ENCODE peak calls at places on chromosomes 11 and 22, in seven cellular contexts. One of them, this sample, is unnamed.
A peak's percentile ranks its signal among the peaks of the same experiment; 100 is the strongest.

GRCh38 chr11:18282626-18283025 is 16.6 kb downstream of the SAA1 start:
- DNase-seq in breast epithelium: no peak
- DNase-seq in vagina: no peak
- DNase-seq in transverse colon: no peak
- DNase-seq in sigmoid colon: no peak
- DNase-seq in HCT116: no peak
- DNase-seq in prostate gland: no peak
- DNase-seq in this sample: no peak

GRCh38 chr11:114078423-114078822 is 18.9 kb downstream of the ZBTB16 start:
- DNase-seq in breast epithelium: no peak
- DNase-seq in vagina: no peak
- DNase-seq in transverse colon: no peak
- DNase-seq in sigmoid colon: peak; percentile 60
- DNase-seq in HCT116: no peak
- DNase-seq in prostate gland: no peak
- DNase-seq in this sample: no peak

GRCh38 chr11:86807356-86807755 is 7.0 kb downstream of the PRSS23 start:
- DNase-seq in breast epithelium: no peak
- DNase-seq in vagina: no peak
- DNase-seq in transverse colon: no peak
- DNase-seq in sigmoid colon: no peak
- DNase-seq in HCT116: no peak
- DNase-seq in prostate gland: no peak
- DNase-seq in this sample: no peak

GRCh38 chr11:19605500-19606371 is 106.9 kb upstream of the NAV2 start:
- DNase-seq in breast epithelium: no peak
- DNase-seq in vagina: peak; percentile 83
- DNase-seq in transverse colon: no peak
- DNase-seq in sigmoid colon: no peak
- DNase-seq in HCT116: no peak
- DNase-seq in prostate gland: peak; percentile 30
- DNase-seq in this sample: no peak

GRCh38 chr11:44484211-44484610 is 81.3 kb upstream of the CD82 start:
- DNase-seq in breast epithelium: no peak
- DNase-seq in vagina: no peak
- DNase-seq in transverse colon: no peak
- DNase-seq in sigmoid colon: peak; percentile 40
- DNase-seq in HCT116: peak; percentile 8
- DNase-seq in prostate gland: no peak
- DNase-seq in this sample: no peak

GRCh38 chr11:32056445-32056844 is 34.4 kb upstream of the RCN1 start:
- DNase-seq in breast epithelium: no peak
- DNase-seq in vagina: no peak
- DNase-seq in transverse colon: no peak
- DNase-seq in sigmoid colon: no peak
- DNase-seq in HCT116: no peak
- DNase-seq in prostate gland: no peak
- DNase-seq in this sample: no peak

GRCh38 chr22:25202290-25202921 is 2.7 kb downstream of the CRYBB3 start:
- DNase-seq in breast epithelium: no peak
- DNase-seq in vagina: no peak
- DNase-seq in transverse colon: peak; percentile 57
- DNase-seq in sigmoid colon: no peak
- DNase-seq in HCT116: peak; percentile 29
- DNase-seq in prostate gland: peak; percentile 41
- DNase-seq in this sample: no peak

GRCh38 chr22:43533131-43533530 is 121.3 kb downstream of the MPPED1 start:
- DNase-seq in breast epithelium: no peak
- DNase-seq in vagina: no peak
- DNase-seq in transverse colon: no peak
- DNase-seq in sigmoid colon: peak; percentile 32
- DNase-seq in HCT116: no peak
- DNase-seq in prostate gland: no peak
- DNase-seq in this sample: no peak

GRCh38 chr11:3195251-3196160 is 23.1 kb downstream of the MRGPRG start:
- DNase-seq in breast epithelium: no peak
- DNase-seq in vagina: no peak
- DNase-seq in transverse colon: peak; percentile 41
- DNase-seq in sigmoid colon: peak; percentile 62
- DNase-seq in HCT116: peak; percentile 6
- DNase-seq in prostate gland: no peak
- DNase-seq in this sample: peak; percentile 65

GRCh38 chr11:45885274-45885920 is at the start of gene MAPK8IP1:
- DNase-seq in breast epithelium: no peak
- DNase-seq in vagina: no peak
- DNase-seq in transverse colon: peak; percentile 56
- DNase-seq in sigmoid colon: no peak
- DNase-seq in HCT116: no peak
- DNase-seq in prostate gland: peak; percentile 34
- DNase-seq in this sample: peak; percentile 88

GRCh38 chr11:58739725-58740430 is 8.1 kb upstream of the GLYAT start:
- DNase-seq in breast epithelium: no peak
- DNase-seq in vagina: no peak
- DNase-seq in transverse colon: no peak
- DNase-seq in sigmoid colon: no peak
- DNase-seq in HCT116: no peak
- DNase-seq in prostate gland: no peak
- DNase-seq in this sample: no peak

GRCh38 chr11:64963072-64963631 is 8.8 kb downstream of the MAJIN start:
- DNase-seq in breast epithelium: no peak
- DNase-seq in vagina: no peak
- DNase-seq in transverse colon: no peak
- DNase-seq in sigmoid colon: no peak
- DNase-seq in HCT116: no peak
- DNase-seq in prostate gland: no peak
- DNase-seq in this sample: no peak

GRCh38 chr11:17686185-17686980 is 33.0 kb upstream of the MYOD1 start:
- DNase-seq in breast epithelium: no peak
- DNase-seq in vagina: no peak
- DNase-seq in transverse colon: no peak
- DNase-seq in sigmoid colon: no peak
- DNase-seq in HCT116: no peak
- DNase-seq in prostate gland: no peak
- DNase-seq in this sample: no peak

GRCh38 chr11:36265793-36266628 is 23.2 kb downstream of the COMMD9 start:
- DNase-seq in breast epithelium: peak; percentile 22
- DNase-seq in vagina: no peak
- DNase-seq in transverse colon: peak; percentile 46
- DNase-seq in sigmoid colon: peak; percentile 68
- DNase-seq in HCT116: peak; percentile 19
- DNase-seq in prostate gland: peak; percentile 26
- DNase-seq in this sample: peak; percentile 85

GRCh38 chr11:66906077-66906929 is 49.4 kb downstream of the LRFN4 start:
- DNase-seq in breast epithelium: peak; percentile 32
- DNase-seq in vagina: no peak
- DNase-seq in transverse colon: no peak
- DNase-seq in sigmoid colon: no peak
- DNase-seq in HCT116: peak; percentile 36
- DNase-seq in prostate gland: no peak
- DNase-seq in this sample: no peak

GRCh38 chr11:26028294-26028954 is 303.5 kb upstream of the ANO3 start:
- DNase-seq in breast epithelium: no peak
- DNase-seq in vagina: no peak
- DNase-seq in transverse colon: no peak
- DNase-seq in sigmoid colon: no peak
- DNase-seq in HCT116: no peak
- DNase-seq in prostate gland: no peak
- DNase-seq in this sample: no peak

GRCh38 chr22:38437416-38437815 is 17.6 kb downstream of the KCNJ4 start:
- DNase-seq in breast epithelium: no peak
- DNase-seq in vagina: no peak
- DNase-seq in transverse colon: no peak
- DNase-seq in sigmoid colon: no peak
- DNase-seq in HCT116: no peak
- DNase-seq in prostate gland: no peak
- DNase-seq in this sample: no peak

GRCh38 chr11:987671-988070 is 48.8 kb downstream of the MUC6 start:
- DNase-seq in breast epithelium: no peak
- DNase-seq in vagina: no peak
- DNase-seq in transverse colon: no peak
- DNase-seq in sigmoid colon: no peak
- DNase-seq in HCT116: no peak
- DNase-seq in prostate gland: no peak
- DNase-seq in this sample: no peak

GRCh38 chr22:22201185-22201924 is 43.2 kb upstream of the VPREB1 start:
- DNase-seq in breast epithelium: no peak
- DNase-seq in vagina: no peak
- DNase-seq in transverse colon: peak; percentile 64
- DNase-seq in sigmoid colon: peak; percentile 74
- DNase-seq in HCT116: no peak
- DNase-seq in prostate gland: no peak
- DNase-seq in this sample: peak; percentile 89
- H3K4me3 ChIP-seq in breast epithelium: no peak overlapping the region
- H3K4me3 ChIP-seq in vagina: no peak overlapping the region
- H3K4me3 ChIP-seq in transverse colon: no peak overlapping the region
- H3K4me3 ChIP-seq in sigmoid colon: no peak overlapping the region
- H3K4me3 ChIP-seq in HCT116: no peak overlapping the region
- H3K4me3 ChIP-seq in prostate gland: no peak overlapping the region
- H3K4me3 ChIP-seq in this sample: no peak overlapping the region

DNA sequence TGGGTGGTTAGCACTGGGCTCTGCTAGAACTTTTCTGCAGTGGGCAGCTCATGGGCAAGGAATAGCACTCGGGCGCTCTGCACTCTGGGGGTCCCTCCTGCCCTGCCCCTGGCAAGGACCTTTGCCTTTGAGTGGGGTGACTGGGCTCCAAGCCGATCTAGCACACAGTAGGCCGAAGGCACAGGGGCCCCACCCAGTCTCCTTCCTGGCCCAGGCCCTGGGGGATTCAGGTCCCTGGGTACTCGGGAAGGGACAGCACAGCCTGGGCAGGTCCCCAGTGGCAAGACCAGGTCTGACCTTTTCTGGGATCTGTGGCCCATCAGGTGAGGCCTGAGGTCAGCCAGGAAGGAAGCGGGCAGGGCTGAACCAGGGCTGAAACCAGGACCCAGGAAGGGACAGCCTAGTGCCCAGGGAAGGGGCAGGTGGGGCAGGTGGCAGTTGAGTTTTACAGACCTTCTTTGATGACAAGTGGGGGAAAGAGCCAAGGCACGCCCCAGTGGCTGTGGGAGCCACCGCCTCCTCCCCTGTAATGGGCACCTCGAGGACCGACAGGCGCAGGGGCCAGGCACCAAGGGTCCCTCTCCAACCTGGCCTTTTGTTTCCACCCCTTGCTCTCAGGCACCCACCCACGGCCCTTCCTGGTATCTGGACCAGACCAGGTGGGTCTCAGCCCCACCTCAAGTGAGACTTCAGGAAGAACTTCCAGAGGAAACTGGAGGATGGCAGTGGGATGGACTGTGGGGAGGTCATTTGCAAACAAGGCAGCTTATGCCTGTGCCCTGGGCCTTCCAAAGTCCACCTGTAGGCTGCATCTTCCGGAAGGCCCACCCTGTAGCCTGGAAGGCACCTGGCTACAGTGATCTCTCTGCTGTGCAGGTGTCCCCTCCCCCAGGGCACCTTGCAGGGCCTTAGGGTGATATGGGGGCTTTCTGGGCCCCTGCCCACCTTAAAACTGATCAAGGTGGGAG is 883 bp upstream of the AIFM3 start:
- DNase-seq in breast epithelium: no peak
- DNase-seq in vagina: no peak
- DNase-seq in transverse colon: peak; percentile 85
- DNase-seq in sigmoid colon: no peak
- DNase-seq in HCT116: no peak
- DNase-seq in prostate gland: no peak
- DNase-seq in this sample: peak; percentile 72
- TF ChIP-seq POLR2AphosphoS5 in breast epithelium: no peak
- TF ChIP-seq POLR2AphosphoS5 in vagina: no peak
- TF ChIP-seq POLR2AphosphoS5 in transverse colon: peak; percentile 30
- TF ChIP-seq POLR2AphosphoS5 in sigmoid colon: no peak
- TF ChIP-seq POLR2AphosphoS5 in HCT116: no peak
- TF ChIP-seq POLR2AphosphoS5 in prostate gland: no peak
- TF ChIP-seq POLR2AphosphoS5 in this sample: no peak

DNA sequence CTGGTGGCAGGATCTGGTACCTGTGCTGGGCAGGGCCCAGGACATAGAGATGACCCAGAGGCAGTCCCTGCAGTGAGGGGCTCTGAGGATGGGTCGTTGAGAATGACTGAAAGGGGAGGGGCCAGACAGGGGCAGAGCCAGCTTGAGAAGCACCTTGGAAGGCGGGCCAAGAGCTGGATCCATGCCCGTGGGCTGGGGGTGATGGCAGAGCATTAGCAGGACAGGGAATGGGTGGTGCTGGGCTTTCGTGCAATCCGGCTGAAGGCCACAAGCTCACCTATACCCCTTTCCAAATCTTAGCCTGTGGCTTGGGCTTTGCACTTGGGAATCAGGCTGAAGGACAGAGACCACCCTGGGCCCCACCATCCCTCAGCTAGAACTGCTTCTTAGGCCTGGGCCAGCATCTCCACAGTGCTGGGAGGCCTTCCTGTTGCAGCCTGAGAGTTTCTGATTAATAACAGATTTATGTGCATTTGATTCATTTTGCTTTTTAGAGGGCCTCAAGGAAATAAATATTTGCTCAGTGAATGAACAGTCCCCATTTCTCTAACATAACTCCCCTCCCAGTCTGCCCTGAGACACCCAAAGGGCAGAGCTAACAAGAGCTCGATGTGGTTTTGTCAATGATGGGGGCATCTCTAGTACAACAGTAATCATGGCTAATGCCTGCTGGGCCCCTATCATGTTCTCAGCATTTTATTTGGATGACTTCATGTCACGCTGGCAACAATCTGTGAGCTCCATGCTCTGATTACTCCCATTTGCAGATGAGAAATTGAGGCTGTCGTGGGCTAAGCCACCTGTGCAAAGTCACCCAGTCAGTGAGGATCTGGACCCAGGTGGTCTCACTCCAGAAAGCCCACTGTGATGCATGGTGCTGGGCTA is 39.3 kb downstream of the RIBC2 start:
- DNase-seq in breast epithelium: no peak
- DNase-seq in vagina: no peak
- DNase-seq in transverse colon: no peak
- DNase-seq in sigmoid colon: no peak
- DNase-seq in HCT116: no peak
- DNase-seq in prostate gland: no peak
- DNase-seq in this sample: no peak
- H3K27ac ChIP-seq in breast epithelium: peak overlapping the region; percentile 61
- H3K27ac ChIP-seq in vagina: peak overlapping the region; percentile 90
- H3K27ac ChIP-seq in transverse colon: peak overlapping the region; percentile 4
- H3K27ac ChIP-seq in sigmoid colon: peak overlapping the region; percentile 42
- H3K27ac ChIP-seq in HCT116: no peak overlapping the region
- H3K27ac ChIP-seq in prostate gland: no peak overlapping the region
- H3K27ac ChIP-seq in this sample: no peak overlapping the region

DNA sequence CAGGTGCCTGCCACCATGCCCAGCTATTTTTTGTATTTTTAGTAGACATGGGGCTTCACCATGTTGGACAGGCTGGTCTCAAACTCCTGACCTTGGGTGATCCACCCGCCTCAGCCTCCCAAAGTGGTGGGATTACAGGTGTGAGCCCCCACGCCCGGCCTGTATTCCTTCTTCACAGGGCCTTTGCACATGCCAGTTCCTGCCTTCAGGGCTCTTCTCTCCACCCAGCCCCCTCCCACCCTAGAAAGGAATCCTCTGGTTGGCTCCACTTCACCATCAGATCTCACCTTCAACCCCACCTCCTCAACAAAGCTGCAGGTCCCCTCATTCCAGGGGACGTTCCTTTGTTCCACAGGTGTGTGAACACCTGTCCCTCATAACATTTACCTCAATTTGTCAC is 2.0 kb downstream of the POLR3H start:
- DNase-seq in breast epithelium: no peak
- DNase-seq in vagina: no peak
- DNase-seq in transverse colon: no peak
- DNase-seq in sigmoid colon: no peak
- DNase-seq in HCT116: no peak
- DNase-seq in prostate gland: no peak
- DNase-seq in this sample: no peak
- H3K4me3 ChIP-seq in breast epithelium: peak overlapping the region; percentile 78
- H3K4me3 ChIP-seq in vagina: no peak overlapping the region
- H3K4me3 ChIP-seq in transverse colon: no peak overlapping the region
- H3K4me3 ChIP-seq in sigmoid colon: no peak overlapping the region
- H3K4me3 ChIP-seq in HCT116: no peak overlapping the region
- H3K4me3 ChIP-seq in prostate gland: no peak overlapping the region
- H3K4me3 ChIP-seq in this sample: no peak overlapping the region

This sample was measured in spleen.